ENCODE peak calls at places on chromosomes 1 and 21, in four cellular contexts. K is MCF 10A; I is K562; L is stimulated activated CD8-positive, alpha-beta memory T cell treated with anti-CD3 and anti-CD28 coated beads, Interleukin-15, amount 100 ng/mL, for 1 hour. J is an unnamed sample.

GRCh38 chr1:219339466-219339865 is 165.8 kb downstream of the LYPLAL1 start:
- DNase-seq in K (no peak), I (no peak), L (no peak), J (no peak)

GRCh38 chr1:209815931-209816338 is 10.0 kb upstream of the IRF6 start:
- DNase-seq in I (no peak), K (peak; percentile 100), L (no peak), J (no peak)

GRCh38 chr21:31987696-31988095 is 114.9 kb downstream of the HUNK start:
- DNase-seq in I (no peak), L (no peak), K (no peak), J (peak; percentile 33)

GRCh38 chr1:21913763-21914162 is 23.3 kb downstream of the HSPG2 start:
- DNase-seq in K (no peak), I (no peak), L (no peak), J (no peak)

GRCh38 chr21:44024895-44025353 is 12.8 kb downstream of the TRAPPC10 start:
- DNase-seq in K (no peak), I (peak; percentile 77), L (no peak), J (peak; percentile 69)

GRCh38 chr1:33029209-33029608 is 7.5 kb downstream of the AK2 start:
- DNase-seq in L (no peak), I (no peak), K (no peak), J (no peak)

GRCh38 chr1:65243492-65243891 is 65.9 kb upstream of the DNAJC6 start:
- DNase-seq in I (no peak), L (no peak), K (no peak), J (no peak)

GRCh38 chr1:173454966-173455524 is 22.1 kb upstream of the PRDX6 start:
- DNase-seq in L (no peak), K (no peak), I (no peak), J (no peak)

GRCh38 chr1:205316179-205316578 is 5.4 kb downstream of the NUAK2 start:
- DNase-seq in I (no peak), L (no peak), K (no peak), J (peak; percentile 47)

GRCh38 chr1:89802841-89803240 is 18.0 kb upstream of the LRRC8D start:
- DNase-seq in K (no peak), I (no peak), L (no peak), J (no peak)

GRCh38 chr1:190475394-190476250 is 2.0 kb downstream of the BRINP3 start:
- DNase-seq in L (no peak), K (no peak), I (no peak), J (no peak)

GRCh38 chr1:75514270-75514669 is 96.6 kb downstream of the SLC44A5 start:
- DNase-seq in K (peak; percentile 22), L (no peak), I (no peak), J (no peak)

GRCh38 chr1:200226268-200226968 is 183.4 kb downstream of the ZNF281 start:
- DNase-seq in L (no peak), K (no peak), I (peak; percentile 81), J (no peak)

GRCh38 chr1:3914331-3914851 is 14.3 kb upstream of the C1orf174 start:
- DNase-seq in I (no peak), K (no peak), L (no peak), J (no peak)

GRCh38 chr1:86194491-86195034 is 38.0 kb upstream of the COL24A1 start:
- DNase-seq in L (no peak), I (no peak), K (no peak), J (no peak)

GRCh38 chr1:54051936-54052469 is 1.0 kb downstream of the TMEM59 start:
- DNase-seq in K (peak; percentile 3), L (no peak), I (peak; percentile 23), J (no peak)

GRCh38 chr1:54483875-54484437 is 64.1 kb upstream of the ACOT11 start:
- DNase-seq in K (no peak), I (no peak), L (no peak), J (no peak)

GRCh38 chr1:39522661-39523567 is 31.5 kb downstream of the BMP8A start:
- DNase-seq in I (no peak), K (no peak), L (no peak), J (no peak)

GRCh38 chr1:33148615-33149014 is 33.2 kb downstream of the TRIM62 start:
- DNase-seq in L (no peak), I (no peak), K (no peak), J (no peak)

GRCh38 chr1:32051706-32052105 is 21.0 kb upstream of the TMEM39B start:
- DNase-seq in L (no peak), K (no peak), I (no peak), J (no peak)

GRCh38 chr1:60234761-60235160 is 161.2 kb upstream of the C1orf87 start:
- DNase-seq in K (peak; percentile 2), I (no peak), L (no peak), J (no peak)

GRCh38 chr1:154453155-154453554 is 48.0 kb downstream of the IL6R start:
- DNase-seq in K (no peak), L (no peak), I (no peak), J (no peak)

GRCh38 chr1:72283204-72284083 is 1.1 kb upstream of the NEGR1 start:
- DNase-seq in K (peak; percentile 68), I (no peak), L (no peak), J (peak; percentile 88)

GRCh38 chr1:174769961-174770549 is 229.7 kb upstream of the CACYBP start:
- DNase-seq in K (peak; percentile 78), L (no peak), I (peak; percentile 73), J (no peak)

GRCh38 chr21:46033410-46034404 is 52.1 kb downstream of the COL6A1 start:
- DNase-seq in I (no peak), L (no peak), K (no peak), J (no peak)

GRCh38 chr1:121483961-121484424 is 299.2 kb downstream of the SRGAP2C start:
- DNase-seq in K (peak; percentile 78), I (peak; percentile 5), L (no peak), J (no peak)

GRCh38 chr1:152410599-152410998 is 3.5 kb downstream of the CRNN start:
- DNase-seq in K (no peak), L (no peak), I (no peak), J (no peak)

GRCh38 chr1:241675983-241676382 is 23.9 kb downstream of the WDR64 start:
- DNase-seq in I (no peak), L (no peak), K (no peak), J (no peak)

GRCh38 chr1:115493834-115494233 is 147.9 kb upstream of the VANGL1 start:
- DNase-seq in K (no peak), I (no peak), L (no peak), J (peak; percentile 28)

GRCh38 chr1:153404768-153405167 is 11.6 kb upstream of the S100A7A start:
- DNase-seq in I (peak; percentile 73), L (peak; percentile 5), K (peak; percentile 73), J (peak; percentile 61)

GRCh38 chr1:54488831-54489626 is 59.0 kb upstream of the ACOT11 start:
- DNase-seq in L (peak; percentile 32), I (peak; percentile 90), K (peak; percentile 74), J (peak; percentile 90)

GRCh38 chr1:203969846-203970245 is 103.1 kb upstream of the SOX13 start:
- DNase-seq in K (no peak), I (no peak), L (no peak), J (no peak)

GRCh38 chr1:12549460-12550349 is 68.3 kb downstream of the DHRS3 start:
- DNase-seq in L (no peak), K (peak; percentile 93), I (peak; percentile 88), J (peak; percentile 74)

GRCh38 chr21:34988139-34988538 is 61.0 kb downstream of the RUNX1 start:
- DNase-seq in L (no peak), I (no peak), K (no peak), J (no peak)

J was measured in left ventricle myocardium superior.